ENCODE peak calls at places on chromosomes 1 and 21, in nine cellular contexts. J is upper lobe of left lung, E is breast epithelium, C is HepG2, I is endothelial cell of umbilical vein, R is HCT116, U is sigmoid colon, S is Panc1, V is transverse colon. F is an unnamed sample.

GRCh38 chr1:9107156-9107555 is 21.7 kb downstream of the GPR157 start:
- DNase-seq in J (no peak), S (no peak), I (no peak), R (no peak), V (no peak), E (no peak), U (peak), C (no peak), F (no peak)

GRCh38 chr1:158087320-158087927 is 93.3 kb upstream of the CD1D start:
- DNase-seq in S (peak), R (peak), I (peak), C (peak), J (no peak), U (peak), E (no peak), V (peak), F (no peak)

GRCh38 chr1:185965870-185966269 is 231.7 kb downstream of the HMCN1 start:
- DNase-seq in J (no peak), S (no peak), C (no peak), U (no peak), V (no peak), I (no peak), E (no peak), R (no peak), F (no peak)

GRCh38 chr1:30774550-30775432 is 17.2 kb upstream of the LAPTM5 start:
- DNase-seq in U (no peak), C (no peak), V (no peak), J (no peak), S (no peak), E (no peak), R (no peak), I (no peak), F (no peak)

GRCh38 chr1:55702064-55702463 is 486.9 kb upstream of the USP24 start:
- DNase-seq in S (no peak), C (peak), U (no peak), R (peak), E (no peak), V (no peak), J (no peak), I (peak), F (no peak)

GRCh38 chr1:218397752-218398339 is 52.7 kb downstream of the TGFB2 start:
- DNase-seq in U (no peak), V (no peak), S (no peak), J (no peak), R (no peak), C (peak), I (no peak), E (no peak), F (no peak)

GRCh38 chr1:116764466-116764896 is 10.3 kb downstream of the CD2 start:
- DNase-seq in I (no peak), R (no peak), J (no peak), E (no peak), S (no peak), C (no peak), V (no peak), U (no peak), F (no peak)

GRCh38 chr1:48524892-48525467 is 53.0 kb upstream of the SPATA6 start:
- DNase-seq in R (no peak), I (no peak), U (no peak), C (no peak), S (no peak), V (no peak), J (no peak), E (no peak), F (no peak)

GRCh38 chr1:9404541-9404940 is 111.8 kb downstream of the SPSB1 start:
- DNase-seq in C (no peak), I (no peak), R (no peak), J (no peak), S (no peak), U (no peak), V (no peak), E (no peak), F (no peak)

GRCh38 chr1:102550729-102551384 is 554.1 kb upstream of the OLFM3 start:
- DNase-seq in S (no peak), E (no peak), V (no peak), I (peak), J (no peak), U (no peak), C (peak), R (peak), F (no peak)

GRCh38 chr1:233172201-233172600 is 123.3 kb downstream of the PCNX2 start:
- DNase-seq in R (peak), C (peak), V (no peak), U (no peak), J (no peak), S (no peak), E (no peak), I (peak), F (no peak)

GRCh38 chr1:38044224-38045215 is 2.1 kb downstream of the POU3F1 start:
- DNase-seq in S (no peak), I (no peak), R (no peak), C (no peak), V (no peak), E (no peak), J (peak), U (no peak), F (no peak)

GRCh38 chr1:234386122-234386521 is 12.9 kb downstream of the COA6 start:
- DNase-seq in R (no peak), J (no peak), U (no peak), V (no peak), S (no peak), I (no peak), C (no peak), E (no peak), F (no peak)

GRCh38 chr1:200490183-200490582 is 80.3 kb upstream of the ZNF281 start:
- DNase-seq in U (no peak), E (no peak), C (no peak), S (no peak), V (no peak), I (no peak), J (no peak), R (no peak), F (no peak)

GRCh38 chr1:65174585-65174984 is 26.6 kb downstream of the AK4 start:
- DNase-seq in V (peak), U (peak), C (no peak), J (no peak), I (no peak), E (peak), R (peak), S (no peak), F (peak)

GRCh38 chr1:178899402-178899801 is 28.5 kb upstream of the ANGPTL1 start:
- DNase-seq in I (no peak), C (no peak), E (no peak), R (no peak), S (no peak), J (no peak), V (no peak), U (no peak), F (no peak)

GRCh38 chr1:15656464-15656863 is 27.7 kb upstream of the PLEKHM2 start:
- DNase-seq in C (no peak), S (no peak), I (no peak), U (no peak), V (no peak), E (no peak), R (no peak), J (no peak), F (no peak)

GRCh38 chr21:16061194-16061593 is 331.4 kb downstream of the USP25 start:
- DNase-seq in R (no peak), I (no peak), V (no peak), U (no peak), S (no peak), C (no peak), J (peak), E (no peak), F (no peak)

GRCh38 chr21:35048183-35048601 is 910 bp downstream of the RUNX1 start:
- DNase-seq in E (no peak), V (no peak), J (peak), C (no peak), R (no peak), U (no peak), S (no peak), I (no peak), F (no peak)

GRCh38 chr1:33960496-33960895 is 96.6 kb downstream of the HMGB4 start:
- DNase-seq in I (no peak), C (no peak), E (no peak), J (no peak), V (no peak), U (no peak), R (no peak), S (no peak), F (no peak)

GRCh38 chr1:26154750-26155149 is 4.1 kb upstream of the FAM110D start:
- DNase-seq in J (no peak), R (no peak), S (no peak), U (no peak), V (no peak), I (peak), C (no peak), E (no peak), F (no peak)

GRCh38 chr1:230280054-230280795 is 145.9 kb downstream of the PGBD5 start:
- DNase-seq in V (no peak), C (no peak), E (no peak), R (no peak), S (no peak), U (peak), J (peak), I (no peak), F (no peak)

GRCh38 chr21:44726803-44727202 is 15.4 kb upstream of the TSPEAR start:
- DNase-seq in R (no peak), J (no peak), U (peak), I (no peak), S (no peak), C (no peak), E (no peak), V (no peak), F (no peak)

GRCh38 chr1:211643324-211644212 is 31.9 kb downstream of the NEK2 start:
- DNase-seq in S (no peak), C (peak), R (no peak), V (peak), U (no peak), I (peak), J (peak), E (peak), F (peak)

GRCh38 chr21:30227633-30228404 is 11.9 kb upstream of the CLDN8 start:
- DNase-seq in J (no peak), C (no peak), I (no peak), U (no peak), E (peak), R (no peak), S (no peak), V (no peak), F (no peak)

GRCh38 chr1:156591432-156592157 is at the start of gene NAXE:
- DNase-seq in S (no peak), U (peak), E (peak), C (peak), J (peak), I (peak), V (peak), R (no peak), F (peak)

GRCh38 chr1:17661546-17662157 is 93.5 kb upstream of the ACTL8 start:
- DNase-seq in S (peak), I (peak), C (peak), U (peak), R (peak), E (peak), J (no peak), V (peak), F (peak)

GRCh38 chr1:173424786-173425407 is 52.2 kb upstream of the PRDX6 start:
- DNase-seq in R (no peak), S (no peak), V (peak), I (no peak), J (no peak), E (no peak), C (no peak), U (no peak), F (no peak)

GRCh38 chr1:12411747-12412146 is 181.9 kb downstream of the VPS13D start:
- DNase-seq in R (no peak), J (no peak), E (no peak), I (no peak), V (no peak), U (no peak), C (no peak), S (no peak), F (no peak)

GRCh38 chr1:246157516-246157915 is 349.6 kb downstream of the SMYD3 start:
- DNase-seq in E (no peak), V (no peak), J (no peak), R (no peak), C (no peak), U (no peak), I (no peak), S (no peak), F (no peak)

GRCh38 chr1:43067856-43068751 is 104.0 kb downstream of the EBNA1BP2 start:
- DNase-seq in E (no peak), S (no peak), J (peak), U (no peak), R (no peak), V (peak), I (no peak), C (no peak), F (no peak)

GRCh38 chr1:16090076-16090826 is 16.8 kb upstream of the FAM131C start:
- DNase-seq in J (no peak), V (no peak), C (no peak), S (no peak), E (no peak), R (no peak), I (no peak), U (no peak), F (no peak)

GRCh38 chr1:224212618-224213037 is 29.6 kb downstream of the DEGS1 start:
- DNase-seq in S (no peak), J (no peak), C (no peak), I (no peak), R (no peak), U (peak), V (no peak), E (no peak), F (no peak)

GRCh38 chr1:165949335-165950130 is 122.1 kb downstream of the UCK2 start:
- DNase-seq in E (no peak), V (no peak), J (no peak), U (no peak), S (no peak), I (no peak), C (no peak), R (no peak), F (no peak)
- TF ChIP-seq POLR2AphosphoS5 in E (no peak), V (no peak), J (no peak), U (no peak), S (no peak), I (no peak), C (no peak), R (no peak), F (no peak)

GRCh38 chr1:5980314-5981008 is 11.8 kb downstream of the NPHP4 start:
- DNase-seq in R (peak), J (no peak), I (no peak), S (no peak), U (peak), V (no peak), E (no peak), C (no peak), F (no peak)
- TF ChIP-seq CTCF in R (peak), J (no peak), I (no peak), S (no peak), U (no peak), V (no peak), E (no peak), C (peak), F (no peak)

GRCh38 chr21:19695796-19696195 is 1292.2 kb upstream of the TMPRSS15 start:
- DNase-seq in E (no peak), C (no peak), U (no peak), J (no peak), V (no peak), S (no peak), R (no peak), I (no peak), F (no peak)
- TF ChIP-seq POLR2AphosphoS5 in E (no peak), C (no peak), U (no peak), J (no peak), V (no peak), S (no peak), R (no peak), I (no peak), F (no peak)

DNA sequence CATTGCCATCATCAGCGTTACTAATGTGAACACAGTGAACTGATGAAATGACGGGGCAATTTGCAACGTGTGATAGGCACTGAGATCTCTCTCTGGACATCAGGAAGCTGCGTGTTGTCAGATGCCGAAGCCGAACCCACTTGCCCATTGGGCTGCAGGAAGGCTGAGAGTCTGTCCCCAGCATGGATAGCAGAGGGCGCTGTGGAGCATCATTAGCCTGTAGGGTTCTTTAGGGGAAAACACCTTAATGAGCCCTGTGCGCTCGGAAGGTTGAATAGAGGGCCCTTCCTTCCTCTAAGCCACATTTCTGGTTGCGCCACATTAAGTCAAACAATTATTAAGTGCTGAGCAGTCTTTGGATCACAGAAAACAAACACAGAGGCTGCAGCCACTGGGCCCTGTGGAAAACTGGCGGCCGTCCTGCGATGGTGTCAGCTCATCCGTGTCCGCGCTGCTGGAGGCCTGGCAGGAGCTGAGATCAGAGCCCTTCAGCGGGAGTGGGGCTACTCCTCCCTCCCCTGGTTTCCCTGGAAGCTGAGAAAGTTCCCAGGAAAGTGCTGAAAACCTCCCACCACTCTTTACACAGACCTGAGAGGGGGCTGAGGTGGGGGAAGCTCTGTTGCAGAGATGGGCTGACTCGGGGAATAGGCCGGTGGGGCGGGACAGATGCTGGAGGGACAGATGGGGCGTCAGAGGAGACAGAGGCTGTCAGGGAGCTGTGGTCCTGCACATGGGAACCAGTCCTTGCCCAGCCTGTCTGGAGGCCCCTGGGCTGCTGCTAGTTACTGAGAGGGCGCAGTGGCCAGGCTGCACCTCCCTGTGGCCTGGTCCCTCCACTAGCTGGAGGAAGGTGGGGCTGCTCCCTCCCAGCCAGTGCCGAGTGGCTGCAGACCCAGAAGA is 12.7 kb downstream of the TFF2 start:
- DNase-seq in I (peak), S (peak), C (peak), R (no peak), U (peak), V (peak), J (peak), E (peak), F (peak)
- TF ChIP-seq CTCF in I (peak), S (no peak), C (peak), R (peak), U (peak), V (peak), J (peak), E (peak), F (peak)

DNA sequence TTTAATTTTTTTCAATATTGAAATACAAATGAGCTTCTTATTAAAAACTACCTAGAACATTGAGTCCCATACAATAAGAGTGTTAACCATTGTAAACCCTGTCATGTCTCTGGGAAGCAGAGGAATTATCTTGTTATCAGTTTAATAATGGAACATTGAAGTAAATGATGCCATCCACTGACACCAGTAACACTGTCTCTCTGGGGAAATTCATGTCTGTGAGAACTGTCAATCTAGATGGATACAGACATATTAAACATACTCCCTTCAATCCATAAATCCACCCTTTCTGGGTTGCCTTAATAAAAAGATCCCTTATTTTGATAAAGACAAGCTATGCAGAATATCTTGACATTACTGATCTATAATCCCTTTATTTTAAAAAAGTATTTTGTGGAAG is 503.2 kb downstream of the DPYD start:
- DNase-seq in S (no peak), V (no peak), E (no peak), R (no peak), J (no peak), I (no peak), U (no peak), C (no peak), F (no peak)
- TF ChIP-seq POLR2AphosphoS5 in S (no peak), V (no peak), E (no peak), R (no peak), J (no peak), I (no peak), U (no peak), C (no peak), F (no peak)